ENCODE peak calls at places on chromosomes 16 and 17, in seven cellular contexts. I is neural progenitor cell, R is mammary epithelial cell, C is SK-N-SH, H is PC-9, J is K562, Z is HCT116. V is an unnamed sample. For H4K20me1 and H3K36me3, the result is how much of the 10 kb centered on the place peaks cover.

GRCh38 chr17:83007504-83008475 is 71.6 kb upstream of the METRNL start:
- DNase-seq in I (peak), R (no peak), C (peak), H (no peak), J (no peak), Z (no peak), V (no peak)

GRCh38 chr16:87324411-87325275 is 7.5 kb upstream of the C16orf95 start:
- DNase-seq in I (peak), R (no peak), C (peak), H (no peak), J (peak), Z (no peak), V (no peak)

GRCh38 chr17:77684803-77685580 is 273.5 kb upstream of the TNRC6C start:
- DNase-seq in I (no peak), R (no peak), C (no peak), H (no peak), J (no peak), Z (no peak), V (no peak)

GRCh38 chr16:27366687-27367462 is 35.1 kb upstream of the IL21R start:
- DNase-seq in I (no peak), R (no peak), C (peak), H (no peak), J (peak), Z (no peak), V (no peak)

GRCh38 chr16:19757026-19757425 is 39.0 kb downstream of the IQCK start:
- DNase-seq in I (no peak), R (peak), C (no peak), H (no peak), J (no peak), Z (no peak), V (no peak)

GRCh38 chr17:61289408-61290385 is 109.9 kb upstream of the TBX2 start:
- DNase-seq in I (no peak), R (no peak), C (peak), H (no peak), J (no peak), Z (no peak), V (no peak)

GRCh38 chr17:43545383-43545632 is 832 bp downstream of the ETV4 start:
- DNase-seq in I (no peak), R (no peak), C (no peak), H (no peak), J (peak), Z (no peak), V (no peak)

GRCh38 chr16:30561212-30561816 is 3.1 kb upstream of the ZNF764 start:
- DNase-seq in I (peak), R (no peak), C (no peak), H (peak), J (no peak), Z (no peak), V (no peak)

GRCh38 chr17:62819511-62820221 is 11.6 kb upstream of the MARCHF10 start:
- DNase-seq in I (peak), R (peak), C (peak), H (peak), J (no peak), Z (peak), V (peak)

GRCh38 chr17:7380855-7381683 is at the start of gene TNK1:
- DNase-seq in I (peak), R (peak), C (peak), H (peak), J (peak), Z (no peak), V (no peak)

GRCh38 chr17:17782425-17783120 is 54.2 kb downstream of the SREBF1 start:
- DNase-seq in I (peak), R (no peak), C (peak), H (peak), J (peak), Z (no peak), V (no peak)

GRCh38 chr17:44925731-44926697 is 10.7 kb upstream of the GFAP start:
- DNase-seq in I (no peak), R (no peak), C (no peak), H (no peak), J (no peak), Z (no peak), V (no peak)

GRCh38 chr16:69089091-69089912 is 16.2 kb upstream of the HAS3 start:
- DNase-seq in I (peak), R (no peak), C (peak), H (peak), J (peak), Z (no peak), V (no peak)

GRCh38 chr17:81002409-81003361 is 11.0 kb downstream of the CHMP6 start:
- DNase-seq in I (no peak), R (peak), C (peak), H (peak), J (peak), Z (no peak), V (no peak)

GRCh38 chr17:38877130-38877851 is 7.4 kb downstream of the LASP1 start:
- DNase-seq in I (peak), R (no peak), C (no peak), H (no peak), J (no peak), Z (no peak), V (no peak)
- H4K20me1 ChIP-seq in I (under half), R (under half), C (half or more), H (half or more), J (half or more), Z (under half), V (under half)

GRCh38 chr17:30248786-30249185 is 13.3 kb upstream of the SLC6A4 start:
- DNase-seq in I (no peak), R (no peak), C (no peak), H (no peak), J (no peak), Z (no peak), V (no peak)
- H3K36me3 ChIP-seq in I (under half), R (under half), C (under half), H (under half), J (half or more), Z (under half), V (under half)

GRCh38 chr17:58993322-58993721 is 113.4 kb downstream of the TRIM37 start:
- DNase-seq in I (no peak), R (no peak), C (no peak), H (no peak), J (no peak), Z (no peak), V (no peak)

GRCh38 chr17:58991718-58992331 is 114.9 kb downstream of the TRIM37 start:
- DNase-seq in I (no peak), R (no peak), C (no peak), H (no peak), J (no peak), Z (no peak), V (no peak)

GRCh38 chr17:58986005-58986404 is 120.7 kb downstream of the TRIM37 start:
- DNase-seq in I (no peak), R (no peak), C (no peak), H (no peak), J (no peak), Z (no peak), V (no peak)

GRCh38 chr17:58985265-58985810 is 121.3 kb downstream of the TRIM37 start:
- DNase-seq in I (no peak), R (no peak), C (no peak), H (no peak), J (peak), Z (no peak), V (no peak)

GRCh38 chr17:58989629-58990028 is 117.1 kb downstream of the TRIM37 start:
- DNase-seq in I (no peak), R (no peak), C (no peak), H (no peak), J (no peak), Z (no peak), V (no peak)
- H2AFZ ChIP-seq in I (no peak), R (no peak), C (no peak), H (no peak), J (no peak), Z (no peak), V (no peak)

GRCh38 chr16:85567101-85567866 is 45.8 kb upstream of the GSE1 start:
- DNase-seq in I (no peak), R (no peak), C (no peak), H (no peak), J (peak), Z (no peak), V (no peak)

GRCh38 chr16:85569615-85570212 is 43.4 kb upstream of the GSE1 start:
- DNase-seq in I (no peak), R (peak), C (peak), H (peak), J (peak), Z (no peak), V (no peak)

GRCh38 chr16:85569039-85569614 is 44.0 kb upstream of the GSE1 start:
- DNase-seq in I (no peak), R (no peak), C (no peak), H (no peak), J (no peak), Z (no peak), V (no peak)

GRCh38 chr16:85570213-85570734 is 42.8 kb upstream of the GSE1 start:
- DNase-seq in I (no peak), R (peak), C (no peak), H (peak), J (no peak), Z (peak), V (no peak)

GRCh38 chr16:85568519-85568918 is 44.6 kb upstream of the GSE1 start:
- DNase-seq in I (no peak), R (no peak), C (no peak), H (no peak), J (no peak), Z (no peak), V (no peak)
- H4K20me1 ChIP-seq in I (under half), R (under half), C (half or more), H (half or more), J (half or more), Z (under half), V (under half)

GRCh38 chr16:52512297-52512987 is 34.5 kb downstream of the TOX3 start:
- DNase-seq in I (peak), R (no peak), C (no peak), H (no peak), J (no peak), Z (no peak), V (no peak)
- H3K36me3 ChIP-seq in I (under half), R (under half), C (under half), H (under half), J (under half), Z (under half), V (under half)

GRCh38 chr17:2050246-2050866 is 4.5 kb upstream of the HIC1 start:
- DNase-seq in I (peak), R (peak), C (peak), H (peak), J (peak), Z (peak), V (no peak)
- H2AFZ ChIP-seq in I (no peak), R (peak), C (no peak), H (peak), J (peak), Z (no peak), V (no peak)

GRCh38 chr17:78870621-78871020 is 30.0 kb upstream of the USP36 start:
- DNase-seq in I (no peak), R (no peak), C (no peak), H (no peak), J (no peak), Z (no peak), V (no peak)

GRCh38 chr17:78865682-78866390 is 25.2 kb upstream of the USP36 start:
- DNase-seq in I (peak), R (peak), C (peak), H (peak), J (peak), Z (peak), V (no peak)

GRCh38 chr17:78864117-78864516 is 23.5 kb upstream of the USP36 start:
- DNase-seq in I (no peak), R (no peak), C (no peak), H (no peak), J (no peak), Z (no peak), V (no peak)

GRCh38 chr17:78872486-78872885 is 30.5 kb downstream of the CEP295NL start:
- DNase-seq in I (no peak), R (no peak), C (no peak), H (no peak), J (no peak), Z (no peak), V (no peak)

DNA sequence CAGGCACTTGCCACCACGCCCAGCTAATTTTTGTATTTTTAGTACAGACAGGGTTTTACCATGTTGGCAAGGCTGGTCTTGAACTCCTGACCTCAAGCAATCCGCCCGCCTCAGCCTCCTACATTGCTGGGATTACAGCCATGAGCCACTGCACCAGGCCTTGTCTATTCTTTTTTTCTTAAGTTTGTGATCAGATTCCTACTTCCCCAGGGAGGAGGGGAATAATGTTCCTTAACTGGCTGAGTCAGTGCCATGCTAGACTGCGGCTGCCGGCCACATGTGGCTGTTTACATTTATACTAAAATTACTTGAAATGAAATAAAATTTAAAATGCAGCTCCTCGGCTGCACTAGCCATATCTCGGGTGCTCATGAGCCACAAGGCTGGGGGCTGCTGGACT is 27.8 kb upstream of the USP36 start:
- DNase-seq in I (no peak), R (no peak), C (no peak), H (no peak), J (no peak), Z (no peak), V (no peak)
- H4K20me1 ChIP-seq in I (under half), R (under half), C (under half), H (under half), J (under half), Z (under half), V (under half)

GRCh38 chr17:4166419-4166818 is 23.4 kb downstream of the CYB5D2 start:
- DNase-seq in I (no peak), R (no peak), C (no peak), H (no peak), J (no peak), Z (no peak), V (no peak)

GRCh38 chr17:4165301-4166010 is 22.5 kb downstream of the CYB5D2 start:
- DNase-seq in I (no peak), R (peak), C (no peak), H (no peak), J (no peak), Z (no peak), V (no peak)

GRCh38 chr17:4163951-4164350 is 21.0 kb downstream of the CYB5D2 start:
- DNase-seq in I (no peak), R (no peak), C (no peak), H (no peak), J (no peak), Z (no peak), V (no peak)

GRCh38 chr17:4170639-4171280 is 27.8 kb downstream of the CYB5D2 start:
- DNase-seq in I (no peak), R (no peak), C (no peak), H (no peak), J (no peak), Z (no peak), V (no peak)

GRCh38 chr17:4167786-4168185 is 24.8 kb downstream of the CYB5D2 start:
- DNase-seq in I (no peak), R (no peak), C (no peak), H (no peak), J (no peak), Z (no peak), V (no peak)
- H3K36me3 ChIP-seq in I (under half), R (under half), C (under half), H (under half), J (half or more), Z (under half), V (under half)

V was measured in keratinocyte.